ENCODE peak calls at places on chromosomes 6 and 20, in four cellular contexts. X is lower lobe of right lung, L is activated T-cell treated with anti-CD3 and anti-CD28 coated beads for 1 hour, N is cardiac muscle cell. W is an unnamed sample.

GRCh38 chr6:125798734-125799510 is 8.2 kb downstream of the NCOA7 start:
- DNase-seq in X (no peak), L (no peak), N (no peak), W (no peak)

GRCh38 chr6:16338577-16339262 is 100.3 kb downstream of the GMPR start:
- DNase-seq in X (no peak), L (no peak), N (peak), W (peak)

GRCh38 chr6:152605342-152605741 is 31.8 kb downstream of the SYNE1 start:
- DNase-seq in X (no peak), L (no peak), N (no peak), W (no peak)

GRCh38 chr6:16331328-16332174 is 93.2 kb downstream of the GMPR start:
- DNase-seq in X (peak), L (peak), N (peak), W (peak)

GRCh38 chr6:13508711-13509705 is 21.6 kb upstream of the GFOD1 start:
- DNase-seq in X (no peak), L (no peak), N (no peak), W (no peak)

GRCh38 chr20:5410450-5410849 is 93.7 kb upstream of the PROKR2 start:
- DNase-seq in X (no peak), L (no peak), N (no peak), W (no peak)

GRCh38 chr6:53605543-53606235 is 59.9 kb downstream of the KLHL31 start:
- DNase-seq in X (no peak), L (no peak), N (no peak), W (no peak)

GRCh38 chr20:50151034-50151743 is 2.3 kb downstream of the PEDS1 start:
- DNase-seq in X (no peak), L (no peak), N (no peak), W (no peak)

GRCh38 chr20:25498280-25498606 is 87.1 kb downstream of the NINL start:
- DNase-seq in X (no peak), L (no peak), N (no peak), W (peak)

GRCh38 chr20:45910670-45911485 is 1.1 kb downstream of the PLTP start:
- DNase-seq in X (peak), L (peak), N (peak), W (peak)

GRCh38 chr20:6595704-6596103 is 171.8 kb upstream of the BMP2 start:
- DNase-seq in X (no peak), L (no peak), N (peak), W (no peak)

GRCh38 chr6:12590901-12591300 is 125.7 kb upstream of the PHACTR1 start:
- DNase-seq in X (no peak), L (no peak), N (no peak), W (no peak)

GRCh38 chr6:165884813-165885765 is 222.0 kb upstream of the PDE10A start:
- DNase-seq in X (peak), L (peak), N (peak), W (peak)

GRCh38 chr6:5930968-5931367 is 75.8 kb downstream of the NRN1 start:
- DNase-seq in X (no peak), L (no peak), N (no peak), W (no peak)

GRCh38 chr6:11653028-11653583 is 115.6 kb downstream of the TMEM170B start:
- DNase-seq in X (no peak), L (peak), N (peak), W (peak)

GRCh38 chr6:1313755-1314503 is 2.0 kb downstream of the FOXQ1 start:
- DNase-seq in X (peak), L (no peak), N (peak), W (peak)

GRCh38 chr6:127083231-127084015 is 35.0 kb upstream of the RSPO3 start:
- DNase-seq in X (no peak), L (no peak), N (no peak), W (no peak)

GRCh38 chr20:23020230-23020629 is 14.9 kb upstream of the SSTR4 start:
- DNase-seq in X (no peak), L (no peak), N (no peak), W (no peak)

GRCh38 chr20:51531141-51531710 is 11.3 kb downstream of the NFATC2 start:
- DNase-seq in X (no peak), L (peak), N (no peak), W (no peak)

GRCh38 chr6:89295981-89296380 is 19.1 kb downstream of the GABRR2 start:
- DNase-seq in X (no peak), L (no peak), N (no peak), W (no peak)

GRCh38 chr6:166911248-166911677 is 45.1 kb downstream of the RNASET2 start:
- DNase-seq in X (no peak), L (no peak), N (no peak), W (no peak)

GRCh38 chr6:95496769-95497426 is 80.4 kb upstream of the MANEA start:
- DNase-seq in X (no peak), L (no peak), N (no peak), W (peak)

GRCh38 chr20:32358883-32359632 is 927 bp downstream of the ASXL1 start:
- DNase-seq in X (peak), L (peak), N (peak), W (peak)

GRCh38 chr6:168123165-168123911 is 44.3 kb upstream of the FRMD1 start:
- DNase-seq in X (no peak), L (no peak), N (no peak), W (peak)

GRCh38 chr6:33451606-33452005 is 2.8 kb upstream of the ZBTB9 start:
- DNase-seq in X (no peak), L (no peak), N (no peak), W (peak)

GRCh38 chr6:161067749-161068148 is 76.2 kb downstream of the MAP3K4 start:
- DNase-seq in X (no peak), L (no peak), N (no peak), W (no peak)

GRCh38 chr6:36464233-36464632 is 21.4 kb downstream of the KCTD20 start:
- DNase-seq in X (no peak), L (no peak), N (no peak), W (no peak)

GRCh38 chr6:7216941-7217621 is 95.9 kb downstream of the SSR1 start:
- DNase-seq in X (peak), L (no peak), N (peak), W (peak)

GRCh38 chr6:84953401-84953800 is 189.0 kb upstream of the TBX18 start:
- DNase-seq in X (no peak), L (no peak), N (no peak), W (no peak)

GRCh38 chr6:41257369-41258195 is 28.9 kb downstream of the TREM1 start:
- DNase-seq in X (no peak), L (no peak), N (no peak), W (no peak)

GRCh38 chr6:53465732-53466131 is 79.2 kb downstream of the GCLC start:
- DNase-seq in X (no peak), L (no peak), N (no peak), W (no peak)

GRCh38 chr6:443621-444175 is 52.1 kb downstream of the IRF4 start:
- DNase-seq in X (no peak), L (no peak), N (no peak), W (no peak)

GRCh38 chr6:113654396-113654795 is 202.7 kb upstream of the MARCKS start:
- DNase-seq in X (peak), L (no peak), N (no peak), W (peak)

GRCh38 chr6:47529734-47530133 is 52.1 kb downstream of the CD2AP start:
- DNase-seq in X (no peak), L (no peak), N (peak), W (no peak)

GRCh38 chr6:23522751-23523527 is 603.1 kb upstream of the NRSN1 start:
- DNase-seq in X (no peak), L (no peak), N (no peak), W (no peak)

GRCh38 chr20:58749098-58749766 is 56.6 kb downstream of the NPEPL1 start:
- DNase-seq in X (no peak), L (no peak), N (no peak), W (no peak)